ENCODE peak calls at places on chromosome 6, in nine cellular contexts. One of them, this sample, is unnamed.

GRCh38 chr6:94127716-94128115 is 708.4 kb upstream of the EPHA7 start:
- DNase-seq in pancreas: no peak
- DNase-seq in fibroblast of lung: no peak
- DNase-seq in A549: no peak
- DNase-seq in astrocyte: no peak
- DNase-seq in adrenal gland: no peak
- DNase-seq in H1: no peak
- DNase-seq in A673: no peak
- DNase-seq in SK-N-SH: no peak
- DNase-seq in this sample: no peak

GRCh38 chr6:164344801-164345291 is 930.3 kb downstream of the QKI start:
- DNase-seq in pancreas: no peak
- DNase-seq in fibroblast of lung: peak
- DNase-seq in A549: no peak
- DNase-seq in astrocyte: peak
- DNase-seq in adrenal gland: no peak
- DNase-seq in H1: peak
- DNase-seq in A673: no peak
- DNase-seq in SK-N-SH: no peak
- DNase-seq in this sample: no peak

GRCh38 chr6:11854418-11855165 is 76.0 kb upstream of the ADTRP start:
- DNase-seq in pancreas: peak
- DNase-seq in fibroblast of lung: peak
- DNase-seq in A549: peak
- DNase-seq in astrocyte: peak
- DNase-seq in adrenal gland: peak
- DNase-seq in H1: no peak
- DNase-seq in A673: no peak
- DNase-seq in SK-N-SH: no peak
- DNase-seq in this sample: peak

GRCh38 chr6:53347921-53348435 is 772 bp downstream of the ELOVL5 start:
- DNase-seq in pancreas: peak
- DNase-seq in fibroblast of lung: peak
- DNase-seq in A549: peak
- DNase-seq in astrocyte: peak
- DNase-seq in adrenal gland: peak
- DNase-seq in H1: no peak
- DNase-seq in A673: peak
- DNase-seq in SK-N-SH: peak
- DNase-seq in this sample: no peak

GRCh38 chr6:25088513-25088912 is 152.8 kb upstream of the RIPOR2 start:
- DNase-seq in pancreas: no peak
- DNase-seq in fibroblast of lung: peak
- DNase-seq in A549: no peak
- DNase-seq in astrocyte: peak
- DNase-seq in adrenal gland: no peak
- DNase-seq in H1: no peak
- DNase-seq in A673: peak
- DNase-seq in SK-N-SH: no peak
- DNase-seq in this sample: no peak

GRCh38 chr6:122931916-122932315 is 64.1 kb upstream of the CLVS2 start:
- DNase-seq in pancreas: no peak
- DNase-seq in fibroblast of lung: no peak
- DNase-seq in A549: no peak
- DNase-seq in astrocyte: no peak
- DNase-seq in adrenal gland: no peak
- DNase-seq in H1: no peak
- DNase-seq in A673: no peak
- DNase-seq in SK-N-SH: no peak
- DNase-seq in this sample: no peak

GRCh38 chr6:147127587-147127986 is 76.6 kb upstream of the STXBP5 start:
- DNase-seq in pancreas: no peak
- DNase-seq in fibroblast of lung: peak
- DNase-seq in A549: no peak
- DNase-seq in astrocyte: peak
- DNase-seq in adrenal gland: no peak
- DNase-seq in H1: no peak
- DNase-seq in A673: no peak
- DNase-seq in SK-N-SH: no peak
- DNase-seq in this sample: no peak

GRCh38 chr6:53048431-53049195 is 16.6 kb upstream of the FBXO9 start:
- DNase-seq in pancreas: no peak
- DNase-seq in fibroblast of lung: peak
- DNase-seq in A549: no peak
- DNase-seq in astrocyte: peak
- DNase-seq in adrenal gland: no peak
- DNase-seq in H1: no peak
- DNase-seq in A673: peak
- DNase-seq in SK-N-SH: no peak
- DNase-seq in this sample: no peak

GRCh38 chr6:143961868-143962643 is 46.0 kb downstream of the PLAGL1 start:
- DNase-seq in pancreas: no peak
- DNase-seq in fibroblast of lung: no peak
- DNase-seq in A549: no peak
- DNase-seq in astrocyte: no peak
- DNase-seq in adrenal gland: no peak
- DNase-seq in H1: no peak
- DNase-seq in A673: no peak
- DNase-seq in SK-N-SH: no peak
- DNase-seq in this sample: no peak

GRCh38 chr6:41682966-41683459 is 44.7 kb downstream of the MDFI start:
- DNase-seq in pancreas: no peak
- DNase-seq in fibroblast of lung: no peak
- DNase-seq in A549: no peak
- DNase-seq in astrocyte: no peak
- DNase-seq in adrenal gland: no peak
- DNase-seq in H1: no peak
- DNase-seq in A673: peak
- DNase-seq in SK-N-SH: no peak
- DNase-seq in this sample: no peak
- H3K4me3 ChIP-seq in pancreas: no peak
- H3K4me3 ChIP-seq in fibroblast of lung: no peak
- H3K4me3 ChIP-seq in A549: no peak
- H3K4me3 ChIP-seq in astrocyte: peak
- H3K4me3 ChIP-seq in adrenal gland: no peak
- H3K4me3 ChIP-seq in H1: peak
- H3K4me3 ChIP-seq in A673: peak
- H3K4me3 ChIP-seq in SK-N-SH: no peak
- H3K4me3 ChIP-seq in this sample: peak

GRCh38 chr6:139655783-139656705 is 281.6 kb upstream of the CITED2 start:
- DNase-seq in pancreas: no peak
- DNase-seq in fibroblast of lung: no peak
- DNase-seq in A549: peak
- DNase-seq in astrocyte: no peak
- DNase-seq in adrenal gland: no peak
- DNase-seq in H1: no peak
- DNase-seq in A673: no peak
- DNase-seq in SK-N-SH: no peak
- DNase-seq in this sample: no peak

GRCh38 chr6:139659196-139659595 is 284.7 kb upstream of the CITED2 start:
- DNase-seq in pancreas: no peak
- DNase-seq in fibroblast of lung: no peak
- DNase-seq in A549: no peak
- DNase-seq in astrocyte: no peak
- DNase-seq in adrenal gland: no peak
- DNase-seq in H1: no peak
- DNase-seq in A673: no peak
- DNase-seq in SK-N-SH: no peak
- DNase-seq in this sample: no peak

GRCh38 chr6:139663996-139664395 is 289.5 kb upstream of the CITED2 start:
- DNase-seq in pancreas: no peak
- DNase-seq in fibroblast of lung: no peak
- DNase-seq in A549: no peak
- DNase-seq in astrocyte: no peak
- DNase-seq in adrenal gland: no peak
- DNase-seq in H1: no peak
- DNase-seq in A673: no peak
- DNase-seq in SK-N-SH: no peak
- DNase-seq in this sample: no peak

GRCh38 chr6:139657121-139657520 is 282.7 kb upstream of the CITED2 start:
- DNase-seq in pancreas: no peak
- DNase-seq in fibroblast of lung: no peak
- DNase-seq in A549: no peak
- DNase-seq in astrocyte: no peak
- DNase-seq in adrenal gland: no peak
- DNase-seq in H1: no peak
- DNase-seq in A673: no peak
- DNase-seq in SK-N-SH: no peak
- DNase-seq in this sample: no peak

GRCh38 chr6:139659711-139660110 is 285.3 kb upstream of the CITED2 start:
- DNase-seq in pancreas: peak
- DNase-seq in fibroblast of lung: no peak
- DNase-seq in A549: no peak
- DNase-seq in astrocyte: no peak
- DNase-seq in adrenal gland: no peak
- DNase-seq in H1: no peak
- DNase-seq in A673: no peak
- DNase-seq in SK-N-SH: no peak
- DNase-seq in this sample: no peak
- TF ChIP-seq CTCF in pancreas: no peak
- TF ChIP-seq CTCF in fibroblast of lung: no peak
- TF ChIP-seq CTCF in A549: no peak
- TF ChIP-seq CTCF in astrocyte: no peak
- TF ChIP-seq CTCF in adrenal gland: no peak
- TF ChIP-seq CTCF in H1: no peak
- TF ChIP-seq CTCF in A673: no peak
- TF ChIP-seq CTCF in SK-N-SH: no peak
- TF ChIP-seq CTCF in this sample: no peak

GRCh38 chr6:90893385-90893784 is 306.5 kb upstream of the MAP3K7 start:
- DNase-seq in pancreas: no peak
- DNase-seq in fibroblast of lung: no peak
- DNase-seq in A549: no peak
- DNase-seq in astrocyte: no peak
- DNase-seq in adrenal gland: no peak
- DNase-seq in H1: no peak
- DNase-seq in A673: no peak
- DNase-seq in SK-N-SH: no peak
- DNase-seq in this sample: no peak

GRCh38 chr6:90894285-90895144 is 307.6 kb upstream of the MAP3K7 start:
- DNase-seq in pancreas: no peak
- DNase-seq in fibroblast of lung: no peak
- DNase-seq in A549: no peak
- DNase-seq in astrocyte: no peak
- DNase-seq in adrenal gland: no peak
- DNase-seq in H1: no peak
- DNase-seq in A673: no peak
- DNase-seq in SK-N-SH: no peak
- DNase-seq in this sample: no peak

GRCh38 chr6:90898763-90899162 is 311.9 kb upstream of the MAP3K7 start:
- DNase-seq in pancreas: no peak
- DNase-seq in fibroblast of lung: no peak
- DNase-seq in A549: no peak
- DNase-seq in astrocyte: no peak
- DNase-seq in adrenal gland: no peak
- DNase-seq in H1: no peak
- DNase-seq in A673: no peak
- DNase-seq in SK-N-SH: no peak
- DNase-seq in this sample: no peak

GRCh38 chr6:90896165-90896549 is 309.3 kb upstream of the MAP3K7 start:
- DNase-seq in pancreas: no peak
- DNase-seq in fibroblast of lung: peak
- DNase-seq in A549: no peak
- DNase-seq in astrocyte: peak
- DNase-seq in adrenal gland: no peak
- DNase-seq in H1: no peak
- DNase-seq in A673: peak
- DNase-seq in SK-N-SH: peak
- DNase-seq in this sample: no peak

DNA sequence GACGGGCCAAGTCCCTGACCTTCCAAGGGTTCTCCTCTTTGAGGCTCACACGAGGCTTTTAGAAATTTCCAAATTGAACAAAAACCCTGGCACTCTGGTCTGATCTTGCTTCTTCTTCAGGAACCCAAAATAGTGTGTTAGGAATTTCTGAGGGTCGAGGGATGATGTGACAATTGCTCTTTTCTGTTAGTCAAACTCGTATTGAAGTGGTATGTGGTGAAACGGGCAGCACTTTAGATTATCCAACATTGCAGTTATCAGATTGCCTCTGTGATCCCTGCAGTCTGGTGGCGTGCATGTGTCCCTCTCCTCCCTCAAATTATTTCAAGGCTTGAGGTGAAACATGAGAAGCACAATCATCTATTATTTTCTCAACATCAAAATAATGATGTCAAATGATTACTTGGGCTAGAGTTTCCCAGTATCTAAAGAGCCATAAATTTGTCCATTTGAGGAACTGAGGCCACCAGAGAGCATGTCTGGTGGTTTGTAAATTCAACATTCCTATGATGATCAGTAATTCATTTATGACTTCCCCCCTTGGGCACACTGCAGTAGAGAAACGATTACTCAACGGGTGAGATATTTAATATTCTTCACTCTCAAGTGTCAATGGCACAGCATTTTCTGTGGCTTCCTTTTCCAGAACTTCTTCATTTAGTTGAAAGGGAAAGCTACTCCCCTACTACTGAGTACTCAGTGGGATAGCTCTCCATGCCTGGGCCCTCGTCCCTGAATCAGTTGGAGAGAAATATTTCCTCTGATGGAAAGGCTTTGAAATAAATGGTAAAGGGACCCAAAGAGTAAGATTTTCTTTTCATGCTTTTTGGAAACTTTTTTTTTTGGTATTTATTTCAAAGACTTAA is 308.7 kb upstream of the MAP3K7 start:
- DNase-seq in pancreas: no peak
- DNase-seq in fibroblast of lung: peak
- DNase-seq in A549: no peak
- DNase-seq in astrocyte: no peak
- DNase-seq in adrenal gland: no peak
- DNase-seq in H1: no peak
- DNase-seq in A673: peak
- DNase-seq in SK-N-SH: no peak
- DNase-seq in this sample: no peak
- H3K27ac ChIP-seq in pancreas: no peak
- H3K27ac ChIP-seq in fibroblast of lung: no peak
- H3K27ac ChIP-seq in A549: no peak
- H3K27ac ChIP-seq in astrocyte: no peak
- H3K27ac ChIP-seq in adrenal gland: no peak
- H3K27ac ChIP-seq in H1: no peak
- H3K27ac ChIP-seq in A673: no peak
- H3K27ac ChIP-seq in SK-N-SH: no peak
- H3K27ac ChIP-seq in this sample: no peak

GRCh38 chr6:133243723-133244122 is 2.6 kb downstream of the EYA4 start:
- DNase-seq in pancreas: no peak
- DNase-seq in fibroblast of lung: no peak
- DNase-seq in A549: no peak
- DNase-seq in astrocyte: no peak
- DNase-seq in adrenal gland: no peak
- DNase-seq in H1: no peak
- DNase-seq in A673: no peak
- DNase-seq in SK-N-SH: no peak
- DNase-seq in this sample: no peak
- H3K4me3 ChIP-seq in pancreas: no peak
- H3K4me3 ChIP-seq in fibroblast of lung: peak
- H3K4me3 ChIP-seq in A549: peak
- H3K4me3 ChIP-seq in astrocyte: no peak
- H3K4me3 ChIP-seq in adrenal gland: no peak
- H3K4me3 ChIP-seq in H1: peak
- H3K4me3 ChIP-seq in A673: no peak
- H3K4me3 ChIP-seq in SK-N-SH: no peak
- H3K4me3 ChIP-seq in this sample: peak

GRCh38 chr6:129667034-129667433 is 42.9 kb downstream of the ARHGAP18 start:
- DNase-seq in pancreas: no peak
- DNase-seq in fibroblast of lung: no peak
- DNase-seq in A549: no peak
- DNase-seq in astrocyte: no peak
- DNase-seq in adrenal gland: no peak
- DNase-seq in H1: no peak
- DNase-seq in A673: no peak
- DNase-seq in SK-N-SH: no peak
- DNase-seq in this sample: no peak
- TF ChIP-seq CTCF in pancreas: no peak
- TF ChIP-seq CTCF in fibroblast of lung: peak
- TF ChIP-seq CTCF in A549: peak
- TF ChIP-seq CTCF in astrocyte: no peak
- TF ChIP-seq CTCF in adrenal gland: peak
- TF ChIP-seq CTCF in H1: no peak
- TF ChIP-seq CTCF in A673: no peak
- TF ChIP-seq CTCF in SK-N-SH: peak
- TF ChIP-seq CTCF in this sample: peak